ENCODE peak calls at places on chromosomes 5 and 9, in five cellular contexts. X, Z, I, G and Q are unnamed samples.
A peak's percentile ranks its signal among the peaks of the same experiment; 100 is the strongest.

GRCh38 chr9:19181002-19181401 is 49.5 kb upstream of the DENND4C start:
- DNase-seq in G (no peak), I (no peak), X (no peak), Z (no peak), Q (no peak)

GRCh38 chr9:79221084-79221483 is 350.7 kb upstream of the TLE4 start:
- DNase-seq in I (no peak), G (no peak), Z (peak; percentile 68), X (no peak), Q (peak; percentile 90)

GRCh38 chr5:36251218-36251617 is 9.5 kb upstream of the NADK2 start:
- DNase-seq in G (no peak), X (no peak), I (no peak), Z (no peak), Q (no peak)

GRCh38 chr9:33202552-33203300 is 35.6 kb upstream of the B4GALT1 start:
- DNase-seq in X (no peak), G (peak; percentile 21), Z (peak; percentile 71), I (no peak), Q (peak; percentile 73)

GRCh38 chr5:59629561-59629960 is 264.0 kb downstream of the PDE4D start:
- DNase-seq in I (no peak), Z (no peak), G (no peak), X (no peak), Q (no peak)

GRCh38 chr5:9342161-9342787 is 203.6 kb downstream of the SEMA5A start:
- DNase-seq in X (no peak), I (no peak), Z (no peak), G (no peak), Q (no peak)

GRCh38 chr9:79220666-79221065 is 351.1 kb upstream of the TLE4 start:
- DNase-seq in Z (peak; percentile 29), I (no peak), X (no peak), G (no peak), Q (peak; percentile 45)

GRCh38 chr5:10671041-10672008 is 89.7 kb downstream of the DAP start:
- DNase-seq in I (no peak), X (no peak), Z (no peak), G (no peak), Q (peak; percentile 32)

GRCh38 chr5:125891326-125891725 is 531.9 kb upstream of the GRAMD2B start:
- DNase-seq in G (no peak), X (no peak), I (no peak), Z (peak; percentile 20), Q (no peak)

GRCh38 chr9:113624721-113625120 is 161.2 kb downstream of the RGS3 start:
- DNase-seq in G (no peak), X (peak; percentile 34), I (no peak), Z (peak; percentile 50), Q (no peak)

GRCh38 chr5:9361835-9362234 is 184.0 kb downstream of the SEMA5A start:
- DNase-seq in Z (peak; percentile 51), G (peak; percentile 4), X (peak; percentile 90), I (peak; percentile 6), Q (peak; percentile 82)

GRCh38 chr9:21443849-21444625 is 3.8 kb downstream of the IFNA1 start:
- DNase-seq in Z (no peak), G (no peak), I (no peak), X (no peak), Q (no peak)

GRCh38 chr5:51371052-51371451 is 12.2 kb upstream of the ISL1 start:
- DNase-seq in G (no peak), Z (no peak), X (no peak), I (no peak), Q (no peak)

GRCh38 chr9:137183980-137184595 is 4.3 kb downstream of the ANAPC2 start:
- DNase-seq in X (no peak), I (no peak), G (no peak), Z (no peak), Q (no peak)

GRCh38 chr9:12544700-12545099 is 148.5 kb upstream of the TYRP1 start:
- DNase-seq in Z (no peak), X (no peak), I (no peak), G (no peak), Q (no peak)

GRCh38 chr9:86322973-86323644 is 31.1 kb downstream of the TUT7 start:
- DNase-seq in G (no peak), X (no peak), Z (peak; percentile 38), I (no peak), Q (peak; percentile 52)

GRCh38 chr9:86481466-86481865 is 127.3 kb upstream of the TUT7 start:
- DNase-seq in X (no peak), I (no peak), Z (no peak), G (no peak), Q (no peak)

GRCh38 chr5:159003045-159004030 is 96.4 kb downstream of the EBF1 start:
- DNase-seq in Z (peak; percentile 72), I (no peak), X (no peak), G (no peak), Q (peak; percentile 32)

GRCh38 chr9:127520941-127521918 is 69.9 kb downstream of the LRSAM1 start:
- DNase-seq in I (no peak), Z (peak; percentile 90), X (peak; percentile 80), G (no peak), Q (peak; percentile 89)

GRCh38 chr5:132054031-132054696 is 6.3 kb upstream of the IL3 start:
- DNase-seq in I (no peak), G (no peak), X (peak; percentile 29), Z (no peak), Q (no peak)

GRCh38 chr5:33430983-33431382 is 9.8 kb upstream of the TARS1 start:
- DNase-seq in Z (no peak), X (no peak), I (no peak), G (no peak), Q (no peak)

GRCh38 chr9:127033059-127033458 is 89.4 kb downstream of the ANGPTL2 start:
- DNase-seq in G (no peak), Z (no peak), I (no peak), X (peak; percentile 35), Q (no peak)

GRCh38 chr5:128513816-128514215 is 24.2 kb downstream of the FBN2 start:
- DNase-seq in I (no peak), X (no peak), Z (no peak), G (no peak), Q (no peak)

GRCh38 chr5:172436874-172437369 is 17.4 kb downstream of the SH3PXD2B start:
- DNase-seq in Z (no peak), X (no peak), G (no peak), I (no peak), Q (no peak)

GRCh38 chr5:149433524-149434131 is 54.5 kb upstream of the IL17B start:
- DNase-seq in X (no peak), G (no peak), Z (no peak), I (no peak), Q (no peak)

GRCh38 chr5:40683351-40683750 is 3.6 kb downstream of the PTGER4 start:
- DNase-seq in I (no peak), G (no peak), X (no peak), Z (no peak), Q (no peak)
- H3K4me3 ChIP-seq in I (no peak overlapping the region), G (peak overlapping the region; percentile 92), X (no peak overlapping the region), Z (peak overlapping the region; percentile 81), Q (no peak overlapping the region)

DNA sequence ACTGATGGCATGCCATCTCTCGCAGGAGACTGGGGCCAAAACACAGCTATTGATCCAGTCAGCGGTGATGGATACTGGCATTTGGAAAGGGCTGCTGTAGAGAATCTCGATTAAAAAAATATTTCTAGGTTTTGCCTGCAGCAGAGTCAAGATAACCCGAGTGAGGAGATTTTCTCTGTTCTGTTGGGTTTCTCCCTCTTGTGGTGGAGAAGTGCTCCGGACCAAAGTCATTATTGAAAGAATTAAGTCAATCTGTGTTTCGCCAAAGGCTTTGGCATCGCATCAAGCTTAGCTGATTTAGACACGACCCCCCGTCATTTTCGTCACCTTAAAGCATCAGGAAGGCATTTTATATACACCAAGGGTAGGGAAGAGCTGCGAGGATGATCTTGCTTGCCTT is 97.2 kb upstream of the IRX2 start:
- DNase-seq in X (no peak), I (no peak), G (no peak), Z (no peak), Q (peak; percentile 0)
- TF ChIP-seq CTCF in X (peak; percentile 69), I (no peak), G (no peak), Z (no peak), Q (no peak)

GRCh38 chr5:68255305-68256130 is 40.0 kb downstream of the PIK3R1 start:
- DNase-seq in I (no peak), G (no peak), X (no peak), Z (no peak), Q (no peak)
- H3K4me3 ChIP-seq in I (no peak overlapping the region), G (no peak overlapping the region), X (no peak overlapping the region), Z (no peak overlapping the region), Q (no peak overlapping the region)

DNA sequence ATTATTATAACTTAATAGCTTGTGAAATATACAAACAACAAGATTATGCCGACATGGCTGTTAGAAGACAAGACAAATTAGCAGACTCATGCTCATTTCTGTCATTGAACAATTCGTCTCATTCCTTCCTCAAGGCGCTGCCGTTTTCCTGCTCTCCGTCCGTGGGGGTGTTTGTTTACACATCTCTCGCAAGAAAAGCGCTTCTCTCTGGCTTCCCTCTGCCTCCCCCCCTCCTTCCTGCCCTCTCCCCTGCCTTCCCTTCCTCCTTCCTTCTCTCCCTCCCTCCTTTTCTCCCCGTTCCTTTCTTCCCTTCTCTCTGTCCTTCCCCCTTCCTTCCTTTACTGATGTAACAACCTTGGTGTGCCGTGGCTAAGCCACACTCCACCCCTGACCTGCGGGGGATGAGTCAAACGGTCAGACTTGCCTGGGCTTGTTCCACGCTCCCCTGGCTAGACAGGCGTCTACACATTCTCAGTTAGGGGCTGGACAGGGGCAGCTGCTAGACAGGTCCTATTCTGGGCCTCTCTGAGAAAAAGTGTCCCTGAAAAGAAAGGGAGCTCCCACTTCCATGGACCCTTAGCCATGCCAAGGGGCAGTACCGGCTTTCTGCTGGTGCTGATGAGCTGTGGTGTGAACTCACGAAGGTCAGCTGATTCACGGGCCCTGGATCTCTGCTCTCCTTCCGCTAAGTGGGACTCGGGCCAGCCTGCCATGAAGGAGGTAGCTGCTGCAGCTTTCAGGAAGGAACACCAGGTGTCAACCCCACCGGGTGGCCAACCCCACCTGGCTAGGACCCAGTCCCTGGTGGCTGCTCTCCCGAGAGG is 32.0 kb upstream of the SPTLC1 start:
- DNase-seq in I (peak; percentile 54), G (no peak), X (peak; percentile 74), Z (peak; percentile 94), Q (peak; percentile 94)
- TF ChIP-seq CTCF in I (peak; percentile 3), G (no peak), X (no peak), Z (peak; percentile 7), Q (peak; percentile 29)

GRCh38 chr9:20408513-20408912 is 213.8 kb downstream of the MLLT3 start:
- DNase-seq in X (peak; percentile 52), Z (no peak), G (no peak), I (no peak), Q (no peak)
- H3K4me3 ChIP-seq in X (no peak overlapping the region), Z (no peak overlapping the region), G (no peak overlapping the region), I (no peak overlapping the region), Q (no peak overlapping the region)

DNA sequence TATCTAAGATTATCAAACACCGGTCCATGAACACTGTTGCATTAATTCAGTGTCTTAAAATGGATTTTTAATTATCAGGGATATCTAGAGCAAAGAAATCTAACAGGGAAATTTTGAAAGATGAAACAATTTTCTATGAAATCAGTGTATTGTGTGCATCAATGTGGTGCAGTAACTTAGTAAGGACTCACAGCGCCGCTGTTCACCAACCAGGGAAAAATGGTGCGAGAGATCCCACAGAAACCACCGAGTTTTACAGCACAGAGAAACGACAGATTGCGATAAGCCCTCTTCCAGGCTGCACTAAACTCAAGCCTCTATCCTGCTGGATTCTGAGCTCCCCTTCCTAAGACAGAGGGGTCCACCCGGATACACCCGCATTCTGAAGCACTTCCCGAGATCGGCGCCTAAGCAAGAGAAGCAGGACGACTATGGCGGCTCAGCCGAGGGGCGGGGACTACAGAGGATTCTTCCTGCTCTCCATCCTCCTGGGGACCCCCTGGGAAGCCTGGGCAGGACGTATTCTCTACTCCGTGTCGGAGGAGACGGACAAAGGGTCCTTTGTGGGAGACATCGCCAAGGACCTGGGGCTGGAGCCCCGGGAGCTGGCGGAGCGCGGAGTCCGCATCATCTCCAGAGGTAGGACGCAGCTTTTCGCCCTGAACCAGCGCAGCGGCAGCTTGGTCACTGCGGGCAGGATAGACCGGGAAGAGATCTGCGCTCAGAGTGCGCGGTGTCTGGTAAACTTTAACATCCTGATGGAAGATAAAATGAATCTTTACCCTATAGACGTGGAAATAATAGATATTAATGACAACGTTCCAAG is at the start of gene PCDHGA7:
- DNase-seq in I (no peak), X (no peak), Z (peak; percentile 56), G (no peak), Q (peak; percentile 70)
- TF ChIP-seq CTCF in I (no peak), X (no peak), Z (peak; percentile 59), G (no peak), Q (peak; percentile 64)